ENCODE peak calls at places on chromosomes 12 and 14, in nine cellular contexts. One of them, this sample, is unnamed.
A peak's percentile ranks its signal among the peaks of the same experiment; 100 is the strongest.

GRCh38 chr12:45216297-45216982 is 545 bp downstream of the ANO6 start:
- DNase-seq in endothelial cell of umbilical vein: peak; percentile 67
- DNase-seq in K562: peak; percentile 62
- DNase-seq in GM23338: peak; percentile 84
- DNase-seq in HCT116: no peak
- DNase-seq in stomach: peak; percentile 42
- DNase-seq in spleen: peak; percentile 90
- DNase-seq in upper lobe of left lung: peak; percentile 92
- DNase-seq in breast epithelium: no peak
- DNase-seq in this sample: peak; percentile 94

GRCh38 chr12:7705846-7706245 is 5.4 kb upstream of the DPPA3 start:
- DNase-seq in endothelial cell of umbilical vein: no peak
- DNase-seq in breast epithelium: no peak
- DNase-seq in upper lobe of left lung: peak; percentile 74
- DNase-seq in K562: no peak
- DNase-seq in stomach: no peak
- DNase-seq in spleen: no peak
- DNase-seq in GM23338: no peak
- DNase-seq in HCT116: no peak
- DNase-seq in this sample: no peak

GRCh38 chr12:132323171-132324010 is 6.0 kb downstream of the GALNT9 start:
- DNase-seq in GM23338: no peak
- DNase-seq in endothelial cell of umbilical vein: no peak
- DNase-seq in K562: no peak
- DNase-seq in spleen: peak; percentile 77
- DNase-seq in stomach: no peak
- DNase-seq in upper lobe of left lung: peak; percentile 69
- DNase-seq in breast epithelium: no peak
- DNase-seq in HCT116: no peak
- DNase-seq in this sample: no peak

GRCh38 chr14:96039633-96040311 is 610 bp downstream of the C14orf132 start:
- DNase-seq in spleen: no peak
- DNase-seq in breast epithelium: no peak
- DNase-seq in K562: peak; percentile 5
- DNase-seq in endothelial cell of umbilical vein: peak; percentile 14
- DNase-seq in GM23338: peak; percentile 72
- DNase-seq in upper lobe of left lung: peak; percentile 86
- DNase-seq in stomach: no peak
- DNase-seq in HCT116: no peak
- DNase-seq in this sample: no peak

GRCh38 chr14:52342849-52343606 is 28.9 kb downstream of the PTGER2 start:
- DNase-seq in GM23338: no peak
- DNase-seq in stomach: no peak
- DNase-seq in spleen: no peak
- DNase-seq in HCT116: no peak
- DNase-seq in endothelial cell of umbilical vein: no peak
- DNase-seq in breast epithelium: no peak
- DNase-seq in K562: no peak
- DNase-seq in upper lobe of left lung: no peak
- DNase-seq in this sample: no peak

GRCh38 chr12:88420460-88420859 is 159.8 kb downstream of the KITLG start:
- DNase-seq in stomach: no peak
- DNase-seq in HCT116: peak; percentile 13
- DNase-seq in spleen: no peak
- DNase-seq in GM23338: no peak
- DNase-seq in endothelial cell of umbilical vein: no peak
- DNase-seq in upper lobe of left lung: no peak
- DNase-seq in K562: no peak
- DNase-seq in breast epithelium: no peak
- DNase-seq in this sample: no peak

GRCh38 chr14:68633131-68633991 is 159.5 kb downstream of the ZFP36L1 start:
- DNase-seq in endothelial cell of umbilical vein: no peak
- DNase-seq in spleen: no peak
- DNase-seq in breast epithelium: peak; percentile 91
- DNase-seq in K562: no peak
- DNase-seq in HCT116: no peak
- DNase-seq in stomach: no peak
- DNase-seq in GM23338: no peak
- DNase-seq in upper lobe of left lung: no peak
- DNase-seq in this sample: peak; percentile 92

GRCh38 chr12:132284618-132285310 is 44.6 kb downstream of the GALNT9 start:
- DNase-seq in K562: no peak
- DNase-seq in stomach: no peak
- DNase-seq in HCT116: no peak
- DNase-seq in endothelial cell of umbilical vein: no peak
- DNase-seq in breast epithelium: no peak
- DNase-seq in spleen: no peak
- DNase-seq in GM23338: no peak
- DNase-seq in upper lobe of left lung: peak; percentile 60
- DNase-seq in this sample: no peak

GRCh38 chr14:53306926-53307325 is 153.8 kb upstream of the DDHD1 start:
- DNase-seq in upper lobe of left lung: no peak
- DNase-seq in endothelial cell of umbilical vein: no peak
- DNase-seq in stomach: no peak
- DNase-seq in K562: no peak
- DNase-seq in GM23338: no peak
- DNase-seq in HCT116: no peak
- DNase-seq in breast epithelium: no peak
- DNase-seq in spleen: no peak
- DNase-seq in this sample: no peak

GRCh38 chr12:132106921-132107320 is 37.2 kb downstream of the DDX51 start:
- DNase-seq in GM23338: no peak
- DNase-seq in breast epithelium: no peak
- DNase-seq in K562: no peak
- DNase-seq in upper lobe of left lung: no peak
- DNase-seq in spleen: no peak
- DNase-seq in stomach: no peak
- DNase-seq in HCT116: no peak
- DNase-seq in endothelial cell of umbilical vein: no peak
- DNase-seq in this sample: no peak

GRCh38 chr14:95140060-95140858 is 17.1 kb downstream of the DICER1 start:
- DNase-seq in upper lobe of left lung: no peak
- DNase-seq in breast epithelium: no peak
- DNase-seq in GM23338: no peak
- DNase-seq in stomach: no peak
- DNase-seq in spleen: no peak
- DNase-seq in HCT116: no peak
- DNase-seq in endothelial cell of umbilical vein: no peak
- DNase-seq in K562: no peak
- DNase-seq in this sample: no peak

GRCh38 chr12:68622250-68622649 is 11.6 kb downstream of the RAP1B start:
- DNase-seq in upper lobe of left lung: no peak
- DNase-seq in stomach: no peak
- DNase-seq in endothelial cell of umbilical vein: no peak
- DNase-seq in spleen: no peak
- DNase-seq in GM23338: no peak
- DNase-seq in K562: no peak
- DNase-seq in breast epithelium: no peak
- DNase-seq in HCT116: no peak
- DNase-seq in this sample: no peak

GRCh38 chr14:105205718-105206208 is 24.7 kb upstream of the NUDT14 start:
- DNase-seq in upper lobe of left lung: no peak
- DNase-seq in stomach: peak; percentile 66
- DNase-seq in breast epithelium: no peak
- DNase-seq in GM23338: no peak
- DNase-seq in K562: no peak
- DNase-seq in HCT116: no peak
- DNase-seq in endothelial cell of umbilical vein: no peak
- DNase-seq in spleen: no peak
- DNase-seq in this sample: no peak

GRCh38 chr12:41188058-41188840 is at the start of gene PDZRN4:
- DNase-seq in GM23338: peak; percentile 71
- DNase-seq in upper lobe of left lung: peak; percentile 87
- DNase-seq in breast epithelium: no peak
- DNase-seq in endothelial cell of umbilical vein: peak; percentile 12
- DNase-seq in HCT116: no peak
- DNase-seq in stomach: no peak
- DNase-seq in K562: no peak
- DNase-seq in spleen: peak; percentile 62
- DNase-seq in this sample: no peak

GRCh38 chr12:64779349-64779974 is 20.3 kb upstream of the GNS start:
- DNase-seq in stomach: no peak
- DNase-seq in spleen: no peak
- DNase-seq in GM23338: no peak
- DNase-seq in upper lobe of left lung: no peak
- DNase-seq in endothelial cell of umbilical vein: no peak
- DNase-seq in breast epithelium: no peak
- DNase-seq in HCT116: no peak
- DNase-seq in K562: no peak
- DNase-seq in this sample: no peak

GRCh38 chr12:64782181-64782580 is 23.0 kb upstream of the GNS start:
- DNase-seq in breast epithelium: no peak
- DNase-seq in K562: no peak
- DNase-seq in stomach: no peak
- DNase-seq in spleen: no peak
- DNase-seq in endothelial cell of umbilical vein: peak; percentile 76
- DNase-seq in HCT116: no peak
- DNase-seq in GM23338: no peak
- DNase-seq in upper lobe of left lung: no peak
- DNase-seq in this sample: no peak

GRCh38 chr12:64781374-64782029 is 22.3 kb upstream of the GNS start:
- DNase-seq in GM23338: peak; percentile 53
- DNase-seq in HCT116: no peak
- DNase-seq in spleen: peak; percentile 77
- DNase-seq in K562: no peak
- DNase-seq in endothelial cell of umbilical vein: peak; percentile 36
- DNase-seq in breast epithelium: no peak
- DNase-seq in stomach: peak; percentile 34
- DNase-seq in upper lobe of left lung: no peak
- DNase-seq in this sample: no peak

GRCh38 chr12:64780220-64780530 is 21.0 kb upstream of the GNS start:
- DNase-seq in K562: no peak
- DNase-seq in GM23338: no peak
- DNase-seq in upper lobe of left lung: no peak
- DNase-seq in breast epithelium: no peak
- DNase-seq in spleen: no peak
- DNase-seq in stomach: no peak
- DNase-seq in endothelial cell of umbilical vein: no peak
- DNase-seq in HCT116: no peak
- DNase-seq in this sample: no peak

GRCh38 chr12:64780531-64781373 is 21.5 kb upstream of the GNS start:
- DNase-seq in stomach: peak; percentile 87
- DNase-seq in upper lobe of left lung: peak; percentile 95
- DNase-seq in spleen: peak; percentile 88
- DNase-seq in GM23338: peak; percentile 66
- DNase-seq in endothelial cell of umbilical vein: peak; percentile 43
- DNase-seq in K562: peak; percentile 32
- DNase-seq in breast epithelium: peak; percentile 39
- DNase-seq in HCT116: no peak
- DNase-seq in this sample: no peak
- TF ChIP-seq CTCF in stomach: no peak
- TF ChIP-seq CTCF in upper lobe of left lung: no peak
- TF ChIP-seq CTCF in spleen: no peak
- TF ChIP-seq CTCF in GM23338: no peak
- TF ChIP-seq CTCF in endothelial cell of umbilical vein: no peak
- TF ChIP-seq CTCF in K562: no peak
- TF ChIP-seq CTCF in breast epithelium: no peak
- TF ChIP-seq CTCF in HCT116: no peak
- TF ChIP-seq CTCF in this sample: no peak

DNA sequence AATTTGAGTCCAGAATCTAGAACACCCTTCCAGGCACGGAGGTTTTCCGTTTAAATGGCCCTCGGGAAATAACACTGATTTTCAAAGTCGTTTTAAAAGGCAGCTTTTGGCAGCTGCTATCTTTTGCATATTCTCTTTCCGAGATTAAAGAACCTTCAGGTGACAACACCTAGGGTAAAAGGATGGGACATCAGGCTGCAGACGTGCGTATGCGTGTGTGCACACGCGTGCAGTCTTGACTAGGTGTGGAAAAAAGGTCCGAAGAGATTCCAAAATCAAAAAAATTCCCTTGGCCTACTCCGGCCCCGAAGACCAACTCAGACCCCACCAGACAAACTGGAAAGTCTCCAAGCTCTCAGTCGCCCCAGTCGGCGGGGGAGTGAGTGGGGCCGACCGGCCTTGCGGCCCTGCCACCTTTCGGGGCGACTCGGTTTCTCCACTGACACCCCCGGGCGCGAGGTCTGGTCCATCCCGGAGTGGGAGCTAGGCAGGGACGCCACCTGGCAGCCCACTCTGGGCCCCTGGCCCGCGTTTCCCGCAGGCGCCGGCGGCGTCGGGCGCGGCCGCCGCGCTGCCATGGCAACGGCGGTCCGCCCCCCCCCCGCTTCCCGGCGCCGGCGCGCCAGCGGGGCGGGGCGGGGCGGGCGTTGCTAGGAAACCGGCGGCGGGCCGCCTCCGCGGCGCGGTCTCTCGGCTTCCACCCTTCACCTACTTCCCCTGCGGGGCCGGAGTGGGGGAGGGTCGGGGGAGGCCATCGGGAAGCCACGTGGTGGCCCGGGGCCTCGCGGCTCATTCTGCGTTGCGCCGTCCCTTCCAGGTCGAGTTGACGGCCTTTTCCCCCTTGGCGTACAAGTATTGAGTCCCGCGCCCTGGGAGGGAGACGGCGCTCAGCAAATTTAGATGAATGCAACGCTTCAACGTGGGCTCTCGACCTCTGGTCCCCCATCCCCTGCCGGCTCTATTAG is 253.2 kb downstream of the EFCAB11 start:
- DNase-seq in endothelial cell of umbilical vein: peak; percentile 35
- DNase-seq in stomach: peak; percentile 90
- DNase-seq in GM23338: peak; percentile 95
- DNase-seq in spleen: peak; percentile 98
- DNase-seq in HCT116: peak; percentile 2
- DNase-seq in upper lobe of left lung: peak; percentile 97
- DNase-seq in breast epithelium: peak; percentile 68
- DNase-seq in K562: peak; percentile 93
- DNase-seq in this sample: peak; percentile 92
- TF ChIP-seq POLR2AphosphoS5 in endothelial cell of umbilical vein: no peak
- TF ChIP-seq POLR2AphosphoS5 in stomach: no peak
- TF ChIP-seq POLR2AphosphoS5 in GM23338: peak; percentile 36
- TF ChIP-seq POLR2AphosphoS5 in spleen: peak; percentile 83
- TF ChIP-seq POLR2AphosphoS5 in HCT116: no peak
- TF ChIP-seq POLR2AphosphoS5 in upper lobe of left lung: peak; percentile 63
- TF ChIP-seq POLR2AphosphoS5 in breast epithelium: no peak
- TF ChIP-seq POLR2AphosphoS5 in K562: no peak
- TF ChIP-seq POLR2AphosphoS5 in this sample: peak; percentile 30

GRCh38 chr12:73221398-73221797 is 949.2 kb downstream of the TRHDE start:
- DNase-seq in spleen: no peak
- DNase-seq in endothelial cell of umbilical vein: no peak
- DNase-seq in GM23338: no peak
- DNase-seq in K562: no peak
- DNase-seq in upper lobe of left lung: no peak
- DNase-seq in stomach: no peak
- DNase-seq in HCT116: no peak
- DNase-seq in breast epithelium: no peak
- DNase-seq in this sample: no peak
- TF ChIP-seq CTCF in spleen: no peak
- TF ChIP-seq CTCF in endothelial cell of umbilical vein: no peak
- TF ChIP-seq CTCF in GM23338: no peak
- TF ChIP-seq CTCF in K562: no peak
- TF ChIP-seq CTCF in upper lobe of left lung: no peak
- TF ChIP-seq CTCF in stomach: no peak
- TF ChIP-seq CTCF in HCT116: no peak
- TF ChIP-seq CTCF in breast epithelium: no peak
- TF ChIP-seq CTCF in this sample: no peak

GRCh38 chr12:4272014-4272975 is 1.3 kb upstream of the CCND2 start:
- DNase-seq in upper lobe of left lung: peak; percentile 92
- DNase-seq in spleen: peak; percentile 96
- DNase-seq in stomach: peak; percentile 63
- DNase-seq in breast epithelium: peak; percentile 79
- DNase-seq in K562: peak; percentile 41
- DNase-seq in GM23338: peak; percentile 94
- DNase-seq in endothelial cell of umbilical vein: peak; percentile 60
- DNase-seq in HCT116: no peak
- DNase-seq in this sample: peak; percentile 95
- TF ChIP-seq POLR2AphosphoS5 in upper lobe of left lung: no peak
- TF ChIP-seq POLR2AphosphoS5 in spleen: peak; percentile 79
- TF ChIP-seq POLR2AphosphoS5 in stomach: no peak
- TF ChIP-seq POLR2AphosphoS5 in breast epithelium: no peak
- TF ChIP-seq POLR2AphosphoS5 in K562: no peak
- TF ChIP-seq POLR2AphosphoS5 in GM23338: peak; percentile 54
- TF ChIP-seq POLR2AphosphoS5 in endothelial cell of umbilical vein: no peak
- TF ChIP-seq POLR2AphosphoS5 in HCT116: no peak
- TF ChIP-seq POLR2AphosphoS5 in this sample: peak; percentile 56